ENCODE peak calls at places on chromosomes 1 and 21, in six cellular contexts. N is neuronal stem cell, B is IMR-90, K is H9, D is H1, A is trophoblast cell. H is an unnamed sample.

GRCh38 chr1:221350091-221350490 is 391.8 kb downstream of the DUSP10 start:
- DNase-seq in N (no peak), B (no peak), K (no peak), D (no peak), A (no peak), H (no peak)

GRCh38 chr1:181044449-181044966 is 10.7 kb downstream of the MR1 start:
- DNase-seq in N (no peak), B (peak; percentile 26), K (no peak), D (no peak), A (peak; percentile 32), H (peak; percentile 60)

GRCh38 chr1:38179423-38179822 is 132.8 kb upstream of the POU3F1 start:
- DNase-seq in N (no peak), B (no peak), K (no peak), D (no peak), A (no peak), H (no peak)

GRCh38 chr1:55775007-55775406 is 559.8 kb upstream of the USP24 start:
- DNase-seq in N (no peak), B (no peak), K (no peak), D (no peak), A (no peak), H (no peak)

GRCh38 chr1:63827411-63828321 is 53.8 kb downstream of the ROR1 start:
- DNase-seq in N (no peak), B (peak; percentile 25), K (no peak), D (no peak), A (no peak), H (peak; percentile 21)

GRCh38 chr1:162022626-162023025 is 1.0 kb downstream of the OLFML2B start:
- DNase-seq in N (no peak), B (no peak), K (no peak), D (no peak), A (no peak), H (no peak)

GRCh38 chr1:178031856-178032320 is 62.0 kb upstream of the RASAL2 start:
- DNase-seq in N (peak; percentile 80), B (peak; percentile 93), K (peak; percentile 81), D (peak; percentile 34), A (peak; percentile 88), H (peak; percentile 86)

GRCh38 chr1:52911541-52911940 is 10.0 kb downstream of the ECHDC2 start:
- DNase-seq in N (no peak), B (no peak), K (no peak), D (no peak), A (no peak), H (no peak)

GRCh38 chr1:57112148-57112547 is 146.3 kb upstream of the C8B start:
- DNase-seq in N (no peak), B (peak; percentile 38), K (peak; percentile 31), D (no peak), A (no peak), H (no peak)

GRCh38 chr1:59752556-59753412 is 62.0 kb upstream of the HOOK1 start:
- DNase-seq in N (no peak), B (no peak), K (no peak), D (no peak), A (no peak), H (no peak)

GRCh38 chr1:41455479-41456271 is 28.8 kb downstream of the EDN2 start:
- DNase-seq in N (no peak), B (peak; percentile 40), K (no peak), D (no peak), A (no peak), H (peak; percentile 40)

GRCh38 chr1:8162168-8162567 is 136.1 kb upstream of the ERRFI1 start:
- DNase-seq in N (no peak), B (no peak), K (no peak), D (no peak), A (no peak), H (no peak)

GRCh38 chr1:164495915-164496314 is 63.1 kb upstream of the PBX1 start:
- DNase-seq in N (no peak), B (no peak), K (no peak), D (no peak), A (no peak), H (no peak)

GRCh38 chr1:23979387-23980005 is 631 bp downstream of the SRSF10 start:
- DNase-seq in N (no peak), B (no peak), K (no peak), D (no peak), A (no peak), H (no peak)
- H3K27ac ChIP-seq in N (peak overlapping the region; percentile 97), B (peak overlapping the region; percentile 98), K (no peak overlapping the region), D (peak overlapping the region; percentile 99), A (peak overlapping the region; percentile 95), H (no peak overlapping the region)

GRCh38 chr21:26925122-26925521 is 41.8 kb downstream of the ADAMTS5 start:
- DNase-seq in N (no peak), B (no peak), K (no peak), D (no peak), A (no peak), H (no peak)
- H3K9me3 ChIP-seq in N (no peaks in the 10 kb centered on the region), B (no peaks in the 10 kb centered on the region), K (no peaks in the 10 kb centered on the region), D (no peaks in the 10 kb centered on the region), A (no peaks in the 10 kb centered on the region), H (no peaks in the 10 kb centered on the region)

GRCh38 chr1:23396380-23396779 is 26.7 kb upstream of the ZNF436 start:
- DNase-seq in N (no peak), B (no peak), K (no peak), D (no peak), A (no peak), H (no peak)
- H4K91ac ChIP-seq in N (no peak overlapping the region), B (no peak overlapping the region), K (no peak overlapping the region), D (no peak overlapping the region), A (no peak overlapping the region), H (no peak overlapping the region)

GRCh38 chr1:93848352-93848883 is 30.6 kb downstream of the DNTTIP2 start:
- DNase-seq in N (peak; percentile 8), B (no peak), K (no peak), D (no peak), A (no peak), H (no peak)
- H3K27ac ChIP-seq in N (no peak overlapping the region), B (no peak overlapping the region), K (no peak overlapping the region), D (no peak overlapping the region), A (no peak overlapping the region), H (peak overlapping the region; percentile 82)

DNA sequence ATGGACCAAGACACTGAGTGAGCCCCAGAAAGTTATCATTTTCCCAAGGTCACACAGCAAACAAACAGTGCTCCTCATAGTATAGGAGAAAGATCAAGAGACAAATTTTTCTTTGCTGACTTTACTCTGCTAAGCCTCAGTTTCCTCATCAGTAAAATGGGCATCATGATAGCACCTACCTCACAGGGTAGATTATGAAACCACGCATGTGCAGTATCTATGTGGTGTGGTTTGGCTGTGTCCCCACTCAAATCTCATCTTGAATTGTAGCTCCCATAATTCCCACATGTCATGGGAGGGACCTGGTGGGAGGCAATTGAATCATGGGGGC is 16.1 kb upstream of the PINK1 start:
- DNase-seq in N (no peak), B (no peak), K (no peak), D (no peak), A (no peak), H (no peak)
- H3K9me3 ChIP-seq in N (no peaks in the 10 kb centered on the region), B (no peaks in the 10 kb centered on the region), K (no peaks in the 10 kb centered on the region), D (no peaks in the 10 kb centered on the region), A (no peaks in the 10 kb centered on the region), H (no peaks in the 10 kb centered on the region)

GRCh38 chr1:27535386-27535785 is 45.4 kb upstream of the WASF2 start:
- DNase-seq in N (no peak), B (no peak), K (no peak), D (no peak), A (no peak), H (no peak)

GRCh38 chr1:27536767-27537166 is 46.8 kb upstream of the WASF2 start:
- DNase-seq in N (peak; percentile 45), B (peak; percentile 82), K (peak; percentile 66), D (no peak), A (no peak), H (peak; percentile 81)

GRCh38 chr1:27536004-27536757 is 46.2 kb upstream of the WASF2 start:
- DNase-seq in N (no peak), B (no peak), K (no peak), D (no peak), A (no peak), H (no peak)

GRCh38 chr1:27539901-27540861 is 50.2 kb upstream of the WASF2 start:
- DNase-seq in N (no peak), B (peak; percentile 75), K (no peak), D (no peak), A (peak; percentile 85), H (peak; percentile 83)

GRCh38 chr1:27538793-27539192 is 48.8 kb upstream of the WASF2 start:
- DNase-seq in N (no peak), B (peak; percentile 78), K (no peak), D (no peak), A (peak; percentile 39), H (peak; percentile 78)
- H4K91ac ChIP-seq in N (no peak overlapping the region), B (peak overlapping the region; percentile 69), K (no peak overlapping the region), D (no peak overlapping the region), A (no peak overlapping the region), H (no peak overlapping the region)

GRCh38 chr1:26225033-26225831 is 8.8 kb upstream of the CEP85 start:
- DNase-seq in N (peak; percentile 78), B (no peak), K (peak; percentile 99), D (no peak), A (peak; percentile 76), H (peak; percentile 42)
- H3K27ac ChIP-seq in N (no peak overlapping the region), B (no peak overlapping the region), K (no peak overlapping the region), D (no peak overlapping the region), A (no peak overlapping the region), H (no peak overlapping the region)

GRCh38 chr1:84923317-84923716 is 30.3 kb upstream of the LPAR3 start:
- DNase-seq in N (no peak), B (no peak), K (no peak), D (no peak), A (no peak), H (no peak)
- H3K9me3 ChIP-seq in N (no peaks in the 10 kb centered on the region), B (no peaks in the 10 kb centered on the region), K (no peaks in the 10 kb centered on the region), D (no peaks in the 10 kb centered on the region), A (no peaks in the 10 kb centered on the region), H (no peaks in the 10 kb centered on the region)

GRCh38 chr21:26409735-26410134 is 163.4 kb downstream of the CYYR1 start:
- DNase-seq in N (no peak), B (no peak), K (no peak), D (no peak), A (no peak), H (no peak)

GRCh38 chr21:26404288-26404687 is 168.8 kb downstream of the CYYR1 start:
- DNase-seq in N (no peak), B (no peak), K (no peak), D (no peak), A (no peak), H (no peak)

GRCh38 chr21:26405071-26405470 is 168.0 kb downstream of the CYYR1 start:
- DNase-seq in N (no peak), B (peak; percentile 18), K (no peak), D (no peak), A (peak; percentile 92), H (peak; percentile 8)

GRCh38 chr21:26405735-26406361 is 167.2 kb downstream of the CYYR1 start:
- DNase-seq in N (no peak), B (peak; percentile 72), K (peak; percentile 36), D (no peak), A (peak; percentile 90), H (peak; percentile 79)
- H4K91ac ChIP-seq in N (no peak overlapping the region), B (no peak overlapping the region), K (no peak overlapping the region), D (peak overlapping the region; percentile 58), A (peak overlapping the region; percentile 92), H (peak overlapping the region; percentile 74)

H was measured in mesenchymal stem cell.